ENCODE peak calls at places on chromosome 20, in six cellular contexts. B is body of pancreas, X is adrenal gland, C is AG04450, Q is left ventricle myocardium inferior, S is fibroblast of pulmonary artery. V is an unnamed sample.
A peak's percentile ranks its signal among the peaks of the same experiment; 100 is the strongest.

GRCh38 chr20:53623454-53624206 is 30.0 kb upstream of the ZNF217 start:
- DNase-seq in B (peak; percentile 82), X (peak; percentile 73), C (no peak), Q (peak; percentile 56), S (peak; percentile 80), V (peak; percentile 66)

GRCh38 chr20:4891997-4892396 is 109.3 kb downstream of the SLC23A2 start:
- DNase-seq in B (no peak), X (no peak), C (no peak), Q (no peak), S (no peak), V (no peak)

GRCh38 chr20:51402201-51402600 is 140.3 kb downstream of the NFATC2 start:
- DNase-seq in B (no peak), X (no peak), C (peak; percentile 39), Q (no peak), S (no peak), V (no peak)

GRCh38 chr20:11431613-11432012 is 486.1 kb upstream of the BTBD3 start:
- DNase-seq in B (no peak), X (no peak), C (no peak), Q (no peak), S (peak; percentile 71), V (no peak)

GRCh38 chr20:14245368-14245970 is 91.9 kb downstream of the FLRT3 start:
- DNase-seq in B (no peak), X (no peak), C (no peak), Q (no peak), S (peak; percentile 36), V (no peak)

GRCh38 chr20:33910056-33910455 is 83.7 kb upstream of the RALY start:
- DNase-seq in B (no peak), X (no peak), C (no peak), Q (no peak), S (peak; percentile 82), V (no peak)

GRCh38 chr20:31719644-31720485 is 2.8 kb downstream of the BCL2L1 start:
- DNase-seq in B (no peak), X (no peak), C (no peak), Q (no peak), S (peak; percentile 28), V (no peak)

GRCh38 chr20:47438464-47439381 is 63.0 kb upstream of the NCOA3 start:
- DNase-seq in B (no peak), X (no peak), C (no peak), Q (no peak), S (no peak), V (no peak)

GRCh38 chr20:1579488-1579887 is 22.0 kb upstream of the SIRPD start:
- DNase-seq in B (no peak), X (no peak), C (no peak), Q (no peak), S (no peak), V (no peak)

GRCh38 chr20:13113731-13114130 is 105.0 kb downstream of the SPTLC3 start:
- DNase-seq in B (no peak), X (no peak), C (no peak), Q (no peak), S (no peak), V (no peak)

GRCh38 chr20:1830240-1830639 is 65.0 kb upstream of the SIRPA start:
- DNase-seq in B (peak; percentile 75), X (peak; percentile 98), C (peak; percentile 94), Q (peak; percentile 82), S (peak; percentile 93), V (peak; percentile 62)

GRCh38 chr20:34526466-34526865 is 10.2 kb downstream of the DYNLRB1 start:
- DNase-seq in B (no peak), X (peak; percentile 52), C (no peak), Q (no peak), S (no peak), V (no peak)

GRCh38 chr20:50519036-50519780 is 9.0 kb downstream of the PTPN1 start:
- DNase-seq in B (no peak), X (no peak), C (no peak), Q (no peak), S (no peak), V (no peak)

GRCh38 chr20:17655865-17656489 is 26.1 kb downstream of the RRBP1 start:
- DNase-seq in B (peak; percentile 7), X (no peak), C (no peak), Q (no peak), S (no peak), V (no peak)

GRCh38 chr20:57092112-57092899 is 174.1 kb downstream of the BMP7 start:
- DNase-seq in B (peak; percentile 53), X (peak; percentile 61), C (no peak), Q (peak; percentile 49), S (peak; percentile 44), V (peak; percentile 71)

GRCh38 chr20:47805951-47806350 is 20.7 kb upstream of the SULF2 start:
- DNase-seq in B (no peak), X (no peak), C (no peak), Q (no peak), S (no peak), V (no peak)

GRCh38 chr20:22684072-22684762 is 99.8 kb upstream of the FOXA2 start:
- DNase-seq in B (peak; percentile 79), X (peak; percentile 75), C (peak; percentile 26), Q (peak; percentile 48), S (peak; percentile 87), V (peak; percentile 52)

GRCh38 chr20:34045294-34045693 is 51.6 kb downstream of the RALY start:
- DNase-seq in B (peak; percentile 42), X (peak; percentile 59), C (no peak), Q (peak; percentile 29), S (peak; percentile 75), V (no peak)

GRCh38 chr20:58598271-58599015 is 52.6 kb upstream of the STX16 start:
- DNase-seq in B (peak; percentile 31), X (peak; percentile 62), C (peak; percentile 36), Q (peak; percentile 68), S (peak; percentile 80), V (no peak)

GRCh38 chr20:1876217-1876921 is 18.8 kb upstream of the SIRPA start:
- DNase-seq in B (no peak), X (no peak), C (no peak), Q (no peak), S (no peak), V (no peak)

GRCh38 chr20:43322851-43323250 is 133.1 kb upstream of the PTPRT start:
- DNase-seq in B (no peak), X (peak; percentile 22), C (no peak), Q (no peak), S (peak; percentile 31), V (no peak)

GRCh38 chr20:46700481-46700880 is 9.0 kb upstream of the SLC2A10 start:
- DNase-seq in B (no peak), X (no peak), C (no peak), Q (no peak), S (no peak), V (no peak)

GRCh38 chr20:18647777-18648176 is 59.9 kb downstream of the DTD1 start:
- DNase-seq in B (no peak), X (no peak), C (no peak), Q (no peak), S (no peak), V (no peak)

GRCh38 chr20:20452254-20452676 is 84.4 kb downstream of the INSM1 start:
- DNase-seq in B (peak; percentile 66), X (peak; percentile 36), C (peak; percentile 11), Q (peak; percentile 46), S (peak; percentile 59), V (peak; percentile 94)
- TF ChIP-seq CTCF in B (no peak), X (no peak), C (no peak), Q (no peak), S (no peak), V (peak; percentile 47)

GRCh38 chr20:10090588-10091166 is 55.9 kb downstream of the ANKEF1 start:
- DNase-seq in B (peak; percentile 89), X (peak; percentile 57), C (peak; percentile 18), Q (no peak), S (peak; percentile 72), V (peak; percentile 35)
- TF ChIP-seq CTCF in B (peak; percentile 90), X (peak; percentile 84), C (peak; percentile 91), Q (peak; percentile 80), S (peak; percentile 88), V (peak; percentile 75)

GRCh38 chr20:63891061-63892002 is 3.6 kb upstream of the DNAJC5 start:
- DNase-seq in B (no peak), X (no peak), C (no peak), Q (no peak), S (no peak), V (peak; percentile 11)
- TF ChIP-seq CTCF in B (no peak), X (no peak), C (no peak), Q (no peak), S (no peak), V (no peak)

DNA sequence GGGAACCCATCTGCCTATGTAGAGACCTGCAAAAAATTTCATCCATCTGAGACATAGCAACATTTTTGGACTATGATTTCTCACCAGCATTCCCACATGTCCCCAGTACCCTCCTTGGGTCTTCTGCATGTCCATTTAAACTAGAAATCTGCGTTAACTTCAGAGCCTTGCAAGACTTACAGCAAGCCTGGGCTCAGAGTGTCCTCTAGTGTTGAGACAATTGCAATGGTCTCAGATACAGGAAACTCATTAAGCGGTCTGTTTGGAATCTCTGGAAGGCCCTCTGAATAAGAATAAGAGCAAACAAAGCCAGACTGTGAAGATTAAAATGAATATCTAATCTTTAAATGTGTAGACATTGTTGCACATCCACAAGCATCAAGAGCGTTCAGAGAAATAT is 20.5 kb upstream of the PI3 start:
- DNase-seq in B (no peak), X (no peak), C (no peak), Q (no peak), S (peak; percentile 11), V (no peak)
- TF ChIP-seq CTCF in B (no peak), X (no peak), C (peak; percentile 8), Q (no peak), S (no peak), V (peak; percentile 45)

DNA sequence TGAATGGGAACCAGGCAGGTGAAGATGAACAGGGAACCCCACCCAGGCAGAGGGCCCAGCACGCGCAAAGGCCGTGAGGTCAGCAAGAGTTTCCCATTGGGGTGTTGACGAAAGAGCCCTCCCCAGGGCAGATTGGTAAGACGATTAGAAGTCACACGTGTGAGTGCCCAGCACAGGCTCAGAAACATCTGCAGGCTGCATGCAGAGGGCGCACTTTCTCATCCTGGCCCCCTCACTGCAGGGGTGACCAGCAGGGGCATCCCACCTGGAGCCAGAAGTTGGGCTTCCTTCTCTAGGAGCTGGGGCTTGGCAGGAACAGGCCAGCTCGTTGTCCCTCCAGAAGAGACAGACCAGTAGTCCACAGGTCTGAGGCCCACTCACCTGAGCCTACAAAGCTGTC is 38.4 kb downstream of the VSTM2L start:
- DNase-seq in B (no peak), X (no peak), C (no peak), Q (no peak), S (no peak), V (no peak)
- TF ChIP-seq CTCF in B (no peak), X (no peak), C (peak; percentile 28), Q (peak; percentile 13), S (peak; percentile 14), V (peak; percentile 77)

DNA sequence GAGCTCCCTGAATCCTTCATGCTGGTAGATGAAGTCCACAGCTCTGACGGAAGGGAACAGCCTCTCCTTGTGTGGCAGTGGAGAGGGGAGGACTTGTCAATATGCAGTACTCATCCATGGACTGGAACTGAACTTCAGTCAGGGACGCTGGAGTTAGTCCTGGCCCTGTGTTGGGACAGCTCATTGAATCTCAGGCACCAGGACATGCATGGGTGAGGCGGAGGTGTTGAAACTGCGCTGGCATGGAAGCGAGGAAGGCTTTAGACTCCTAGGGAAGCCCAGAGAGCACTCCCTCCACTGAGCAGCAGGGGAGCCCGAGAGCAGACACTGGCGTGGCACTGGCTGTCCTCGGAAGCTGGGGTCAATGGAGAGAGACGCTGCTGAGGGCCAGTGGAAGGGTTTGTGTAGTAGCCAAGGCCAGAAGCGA is 161.3 kb upstream of the GGTLC1 start:
- DNase-seq in B (peak; percentile 28), X (peak; percentile 36), C (no peak), Q (peak; percentile 51), S (no peak), V (peak; percentile 70)
- TF ChIP-seq CTCF in B (peak; percentile 47), X (peak; percentile 35), C (peak; percentile 50), Q (peak; percentile 69), S (peak; percentile 47), V (peak; percentile 91)